ENCODE peak calls at places on chromosomes 4 and X, in eight cellular contexts. One of them, this sample, is unnamed.
A peak's percentile ranks its signal among the peaks of the same experiment; 100 is the strongest.

GRCh38 chr4:147362868-147363440 is 117.9 kb upstream of the EDNRA start:
- DNase-seq in progenitor cell of endocrine pancreas: no peak
- DNase-seq in stimulated activated CD8-positive, alpha-beta memory T cell treated with anti-CD3 and anti-CD28 coated beads, Interleukin-2, amount 100 ng/mL, for 48 hours: no peak
- DNase-seq in amniotic stem cell: no peak
- DNase-seq in mesothelial cell of epicardium: peak; percentile 49
- DNase-seq in NCI-H460: no peak
- DNase-seq in IMR-90: peak; percentile 77
- DNase-seq in NAMALWA: no peak
- DNase-seq in this sample: no peak

GRCh38 chr4:77777135-77777777 is 41.9 kb downstream of the CNOT6L start:
- DNase-seq in IMR-90: peak; percentile 9
- DNase-seq in progenitor cell of endocrine pancreas: no peak
- DNase-seq in stimulated activated CD8-positive, alpha-beta memory T cell treated with anti-CD3 and anti-CD28 coated beads, Interleukin-2, amount 100 ng/mL, for 48 hours: no peak
- DNase-seq in NCI-H460: no peak
- DNase-seq in mesothelial cell of epicardium: no peak
- DNase-seq in amniotic stem cell: no peak
- DNase-seq in NAMALWA: no peak
- DNase-seq in this sample: no peak

GRCh38 chrX:40281341-40282005 is 183.7 kb upstream of the BCOR start:
- DNase-seq in mesothelial cell of epicardium: no peak
- DNase-seq in NAMALWA: no peak
- DNase-seq in IMR-90: no peak
- DNase-seq in stimulated activated CD8-positive, alpha-beta memory T cell treated with anti-CD3 and anti-CD28 coated beads, Interleukin-2, amount 100 ng/mL, for 48 hours: no peak
- DNase-seq in amniotic stem cell: no peak
- DNase-seq in progenitor cell of endocrine pancreas: no peak
- DNase-seq in NCI-H460: no peak
- DNase-seq in this sample: no peak

GRCh38 chrX:49291615-49292337 is 11.7 kb upstream of the GAGE10 start:
- DNase-seq in NAMALWA: peak; percentile 61
- DNase-seq in NCI-H460: peak; percentile 58
- DNase-seq in mesothelial cell of epicardium: peak; percentile 73
- DNase-seq in progenitor cell of endocrine pancreas: peak; percentile 47
- DNase-seq in stimulated activated CD8-positive, alpha-beta memory T cell treated with anti-CD3 and anti-CD28 coated beads, Interleukin-2, amount 100 ng/mL, for 48 hours: peak; percentile 61
- DNase-seq in IMR-90: peak; percentile 45
- DNase-seq in amniotic stem cell: no peak
- DNase-seq in this sample: peak; percentile 2

GRCh38 chrX:2584216-2584615 is 83.4 kb upstream of the DHRSX start:
- DNase-seq in NCI-H460: no peak
- DNase-seq in amniotic stem cell: no peak
- DNase-seq in NAMALWA: no peak
- DNase-seq in IMR-90: no peak
- DNase-seq in progenitor cell of endocrine pancreas: no peak
- DNase-seq in stimulated activated CD8-positive, alpha-beta memory T cell treated with anti-CD3 and anti-CD28 coated beads, Interleukin-2, amount 100 ng/mL, for 48 hours: no peak
- DNase-seq in mesothelial cell of epicardium: no peak
- DNase-seq in this sample: no peak

GRCh38 chr4:146647615-146648383 is 9.1 kb downstream of the POU4F2 start:
- DNase-seq in progenitor cell of endocrine pancreas: no peak
- DNase-seq in amniotic stem cell: no peak
- DNase-seq in NCI-H460: no peak
- DNase-seq in IMR-90: no peak
- DNase-seq in stimulated activated CD8-positive, alpha-beta memory T cell treated with anti-CD3 and anti-CD28 coated beads, Interleukin-2, amount 100 ng/mL, for 48 hours: no peak
- DNase-seq in mesothelial cell of epicardium: no peak
- DNase-seq in NAMALWA: no peak
- DNase-seq in this sample: no peak

GRCh38 chr4:112130903-112131302 is 14.4 kb upstream of the FAM241A start:
- DNase-seq in IMR-90: no peak
- DNase-seq in NAMALWA: no peak
- DNase-seq in NCI-H460: peak; percentile 6
- DNase-seq in stimulated activated CD8-positive, alpha-beta memory T cell treated with anti-CD3 and anti-CD28 coated beads, Interleukin-2, amount 100 ng/mL, for 48 hours: no peak
- DNase-seq in amniotic stem cell: no peak
- DNase-seq in mesothelial cell of epicardium: no peak
- DNase-seq in progenitor cell of endocrine pancreas: no peak
- DNase-seq in this sample: no peak

GRCh38 chr4:107379054-107379869 is 340.8 kb downstream of the PAPSS1 start:
- DNase-seq in mesothelial cell of epicardium: no peak
- DNase-seq in amniotic stem cell: no peak
- DNase-seq in NCI-H460: no peak
- DNase-seq in progenitor cell of endocrine pancreas: no peak
- DNase-seq in IMR-90: peak; percentile 47
- DNase-seq in stimulated activated CD8-positive, alpha-beta memory T cell treated with anti-CD3 and anti-CD28 coated beads, Interleukin-2, amount 100 ng/mL, for 48 hours: no peak
- DNase-seq in NAMALWA: no peak
- DNase-seq in this sample: no peak

GRCh38 chrX:153646620-153647373 is at the start of gene DUSP9:
- DNase-seq in amniotic stem cell: no peak
- DNase-seq in NAMALWA: no peak
- DNase-seq in progenitor cell of endocrine pancreas: peak; percentile 58
- DNase-seq in NCI-H460: peak; percentile 43
- DNase-seq in stimulated activated CD8-positive, alpha-beta memory T cell treated with anti-CD3 and anti-CD28 coated beads, Interleukin-2, amount 100 ng/mL, for 48 hours: no peak
- DNase-seq in mesothelial cell of epicardium: peak; percentile 42
- DNase-seq in IMR-90: no peak
- DNase-seq in this sample: no peak

GRCh38 chrX:137033774-137034507 is at the start of gene GPR101:
- DNase-seq in NCI-H460: no peak
- DNase-seq in NAMALWA: no peak
- DNase-seq in stimulated activated CD8-positive, alpha-beta memory T cell treated with anti-CD3 and anti-CD28 coated beads, Interleukin-2, amount 100 ng/mL, for 48 hours: no peak
- DNase-seq in amniotic stem cell: no peak
- DNase-seq in progenitor cell of endocrine pancreas: no peak
- DNase-seq in mesothelial cell of epicardium: no peak
- DNase-seq in IMR-90: no peak
- DNase-seq in this sample: no peak

GRCh38 chrX:54042609-54043010 is 1.7 kb downstream of the PHF8 start:
- DNase-seq in NAMALWA: peak; percentile 68
- DNase-seq in stimulated activated CD8-positive, alpha-beta memory T cell treated with anti-CD3 and anti-CD28 coated beads, Interleukin-2, amount 100 ng/mL, for 48 hours: peak; percentile 13
- DNase-seq in NCI-H460: peak; percentile 34
- DNase-seq in mesothelial cell of epicardium: no peak
- DNase-seq in progenitor cell of endocrine pancreas: peak; percentile 30
- DNase-seq in IMR-90: peak; percentile 63
- DNase-seq in amniotic stem cell: peak; percentile 67
- DNase-seq in this sample: no peak

GRCh38 chrX:17560385-17560784 is 176.9 kb upstream of the SCML1 start:
- DNase-seq in IMR-90: no peak
- DNase-seq in NAMALWA: no peak
- DNase-seq in amniotic stem cell: no peak
- DNase-seq in progenitor cell of endocrine pancreas: no peak
- DNase-seq in NCI-H460: no peak
- DNase-seq in mesothelial cell of epicardium: no peak
- DNase-seq in stimulated activated CD8-positive, alpha-beta memory T cell treated with anti-CD3 and anti-CD28 coated beads, Interleukin-2, amount 100 ng/mL, for 48 hours: no peak
- DNase-seq in this sample: no peak

GRCh38 chrX:46994096-46994495 is 81.9 kb downstream of the JADE3 start:
- DNase-seq in NAMALWA: no peak
- DNase-seq in mesothelial cell of epicardium: no peak
- DNase-seq in IMR-90: peak; percentile 0
- DNase-seq in NCI-H460: no peak
- DNase-seq in progenitor cell of endocrine pancreas: no peak
- DNase-seq in stimulated activated CD8-positive, alpha-beta memory T cell treated with anti-CD3 and anti-CD28 coated beads, Interleukin-2, amount 100 ng/mL, for 48 hours: no peak
- DNase-seq in amniotic stem cell: no peak
- DNase-seq in this sample: no peak

GRCh38 chrX:64202808-64203320 is 2.6 kb downstream of the AMER1 start:
- DNase-seq in stimulated activated CD8-positive, alpha-beta memory T cell treated with anti-CD3 and anti-CD28 coated beads, Interleukin-2, amount 100 ng/mL, for 48 hours: no peak
- DNase-seq in amniotic stem cell: no peak
- DNase-seq in NAMALWA: no peak
- DNase-seq in NCI-H460: no peak
- DNase-seq in IMR-90: peak; percentile 16
- DNase-seq in mesothelial cell of epicardium: no peak
- DNase-seq in progenitor cell of endocrine pancreas: no peak
- DNase-seq in this sample: no peak

GRCh38 chr4:18166925-18167324 is 145.4 kb upstream of the LCORL start:
- DNase-seq in stimulated activated CD8-positive, alpha-beta memory T cell treated with anti-CD3 and anti-CD28 coated beads, Interleukin-2, amount 100 ng/mL, for 48 hours: no peak
- DNase-seq in IMR-90: no peak
- DNase-seq in amniotic stem cell: no peak
- DNase-seq in progenitor cell of endocrine pancreas: no peak
- DNase-seq in NCI-H460: no peak
- DNase-seq in mesothelial cell of epicardium: no peak
- DNase-seq in NAMALWA: no peak
- DNase-seq in this sample: no peak

This sample was measured in SK-N-MC.